ENCODE peak calls at places on chromosomes 2 and 18, in six cellular contexts. One of them, this sample, is unnamed.

GRCh38 chr18:70426818-70427217 is 138.0 kb downstream of the SOCS6 start:
- DNase-seq in substantia nigra: no peak
- DNase-seq in right lobe of liver: no peak
- DNase-seq in left lung: no peak
- DNase-seq in Panc1: no peak
- DNase-seq in hepatocyte: no peak
- DNase-seq in this sample: no peak

GRCh38 chr2:23042176-23042909 is 342.6 kb upstream of the KLHL29 start:
- DNase-seq in hepatocyte: no peak
- DNase-seq in left lung: no peak
- DNase-seq in substantia nigra: no peak
- DNase-seq in Panc1: no peak
- DNase-seq in right lobe of liver: no peak
- DNase-seq in this sample: no peak

GRCh38 chr2:231016576-231017249 is 20.6 kb upstream of the C2orf72 start:
- DNase-seq in hepatocyte: peak; percentile 59
- DNase-seq in left lung: no peak
- DNase-seq in right lobe of liver: no peak
- DNase-seq in substantia nigra: no peak
- DNase-seq in Panc1: no peak
- DNase-seq in this sample: no peak

GRCh38 chr2:228644199-228644598 is 462.7 kb upstream of the SPHKAP start:
- DNase-seq in left lung: no peak
- DNase-seq in Panc1: no peak
- DNase-seq in hepatocyte: no peak
- DNase-seq in right lobe of liver: no peak
- DNase-seq in substantia nigra: no peak
- DNase-seq in this sample: no peak

GRCh38 chr2:60945341-60945740 is 64.0 kb downstream of the REL start:
- DNase-seq in Panc1: no peak
- DNase-seq in right lobe of liver: no peak
- DNase-seq in substantia nigra: no peak
- DNase-seq in left lung: no peak
- DNase-seq in hepatocyte: no peak
- DNase-seq in this sample: no peak

GRCh38 chr2:173590278-173590811 is 235.7 kb downstream of the CDCA7 start:
- DNase-seq in Panc1: peak; percentile 88
- DNase-seq in hepatocyte: peak; percentile 37
- DNase-seq in right lobe of liver: no peak
- DNase-seq in left lung: no peak
- DNase-seq in substantia nigra: no peak
- DNase-seq in this sample: peak; percentile 69

GRCh38 chr2:2557448-2557847 is 226.4 kb upstream of the MYT1L start:
- DNase-seq in Panc1: no peak
- DNase-seq in right lobe of liver: no peak
- DNase-seq in left lung: no peak
- DNase-seq in hepatocyte: no peak
- DNase-seq in substantia nigra: no peak
- DNase-seq in this sample: no peak

GRCh38 chr2:14427982-14428567 is 204.4 kb upstream of the LRATD1 start:
- DNase-seq in substantia nigra: no peak
- DNase-seq in right lobe of liver: no peak
- DNase-seq in Panc1: no peak
- DNase-seq in hepatocyte: no peak
- DNase-seq in left lung: no peak
- DNase-seq in this sample: no peak

GRCh38 chr2:17543848-17544645 is 3.6 kb downstream of the VSNL1 start:
- DNase-seq in left lung: no peak
- DNase-seq in Panc1: no peak
- DNase-seq in hepatocyte: no peak
- DNase-seq in substantia nigra: no peak
- DNase-seq in right lobe of liver: no peak
- DNase-seq in this sample: no peak

GRCh38 chr2:200174433-200175216 is 131.9 kb upstream of the SPATS2L start:
- DNase-seq in left lung: peak; percentile 60
- DNase-seq in Panc1: no peak
- DNase-seq in hepatocyte: no peak
- DNase-seq in substantia nigra: no peak
- DNase-seq in right lobe of liver: no peak
- DNase-seq in this sample: peak; percentile 67

GRCh38 chr2:212330263-212330662 is 208.3 kb downstream of the ERBB4 start:
- DNase-seq in substantia nigra: peak; percentile 13
- DNase-seq in hepatocyte: no peak
- DNase-seq in left lung: peak; percentile 9
- DNase-seq in right lobe of liver: no peak
- DNase-seq in Panc1: no peak
- DNase-seq in this sample: peak; percentile 26

GRCh38 chr2:190819835-190820234 is 60.8 kb upstream of the GLS start:
- DNase-seq in hepatocyte: peak; percentile 44
- DNase-seq in substantia nigra: no peak
- DNase-seq in Panc1: no peak
- DNase-seq in right lobe of liver: no peak
- DNase-seq in left lung: no peak
- DNase-seq in this sample: no peak

GRCh38 chr18:45590546-45590945 is 24.7 kb upstream of the SLC14A2 start:
- DNase-seq in hepatocyte: no peak
- DNase-seq in right lobe of liver: no peak
- DNase-seq in Panc1: no peak
- DNase-seq in left lung: no peak
- DNase-seq in substantia nigra: no peak
- DNase-seq in this sample: no peak

GRCh38 chr2:85371045-85371444 is 16.5 kb downstream of the ELMOD3 start:
- DNase-seq in Panc1: no peak
- DNase-seq in right lobe of liver: no peak
- DNase-seq in hepatocyte: no peak
- DNase-seq in left lung: no peak
- DNase-seq in substantia nigra: no peak
- DNase-seq in this sample: no peak

GRCh38 chr2:206113148-206113547 is 27.2 kb upstream of the INO80D start:
- DNase-seq in left lung: no peak
- DNase-seq in hepatocyte: no peak
- DNase-seq in substantia nigra: no peak
- DNase-seq in right lobe of liver: no peak
- DNase-seq in Panc1: no peak
- DNase-seq in this sample: no peak

GRCh38 chr2:8821276-8822217 is 15.9 kb downstream of the KIDINS220 start:
- DNase-seq in Panc1: no peak
- DNase-seq in right lobe of liver: peak; percentile 86
- DNase-seq in hepatocyte: peak; percentile 54
- DNase-seq in left lung: no peak
- DNase-seq in substantia nigra: peak; percentile 12
- DNase-seq in this sample: no peak

GRCh38 chr18:10482985-10483949 is 28.8 kb downstream of the APCDD1 start:
- DNase-seq in Panc1: no peak
- DNase-seq in left lung: no peak
- DNase-seq in hepatocyte: no peak
- DNase-seq in right lobe of liver: no peak
- DNase-seq in substantia nigra: no peak
- DNase-seq in this sample: no peak

GRCh38 chr2:109545828-109546713 is 67.7 kb downstream of the SEPTIN10 start:
- DNase-seq in left lung: no peak
- DNase-seq in hepatocyte: peak; percentile 78
- DNase-seq in Panc1: no peak
- DNase-seq in substantia nigra: peak; percentile 34
- DNase-seq in right lobe of liver: peak; percentile 67
- DNase-seq in this sample: no peak

GRCh38 chr2:224369028-224369632 is 32.8 kb downstream of the FAM124B start:
- DNase-seq in hepatocyte: peak; percentile 71
- DNase-seq in Panc1: no peak
- DNase-seq in substantia nigra: no peak
- DNase-seq in left lung: no peak
- DNase-seq in right lobe of liver: no peak
- DNase-seq in this sample: no peak

GRCh38 chr2:234212534-234212933 is 162.0 kb downstream of the SPP2 start:
- DNase-seq in substantia nigra: no peak
- DNase-seq in left lung: no peak
- DNase-seq in right lobe of liver: no peak
- DNase-seq in Panc1: no peak
- DNase-seq in hepatocyte: no peak
- DNase-seq in this sample: peak; percentile 75

GRCh38 chr2:234218261-234219180 is 168.0 kb downstream of the SPP2 start:
- DNase-seq in left lung: no peak
- DNase-seq in Panc1: no peak
- DNase-seq in substantia nigra: no peak
- DNase-seq in right lobe of liver: no peak
- DNase-seq in hepatocyte: peak; percentile 45
- DNase-seq in this sample: no peak
- H3K27ac ChIP-seq in left lung: no peak overlapping the region
- H3K27ac ChIP-seq in Panc1: peak overlapping the region; percentile 62
- H3K27ac ChIP-seq in substantia nigra: no peak overlapping the region
- H3K27ac ChIP-seq in right lobe of liver: no peak overlapping the region
- H3K27ac ChIP-seq in hepatocyte: peak overlapping the region; percentile 5
- H3K27ac ChIP-seq in this sample: no peak overlapping the region

GRCh38 chr2:67626656-67627055 is 229.5 kb downstream of the ETAA1 start:
- DNase-seq in hepatocyte: no peak
- DNase-seq in right lobe of liver: no peak
- DNase-seq in Panc1: no peak
- DNase-seq in left lung: no peak
- DNase-seq in substantia nigra: no peak
- DNase-seq in this sample: no peak
- H3K27ac ChIP-seq in hepatocyte: no peak overlapping the region
- H3K27ac ChIP-seq in right lobe of liver: no peak overlapping the region
- H3K27ac ChIP-seq in Panc1: no peak overlapping the region
- H3K27ac ChIP-seq in left lung: no peak overlapping the region
- H3K27ac ChIP-seq in substantia nigra: no peak overlapping the region
- H3K27ac ChIP-seq in this sample: no peak overlapping the region

GRCh38 chr2:40371525-40372277 is 80.2 kb downstream of the SLC8A1 start:
- DNase-seq in substantia nigra: no peak
- DNase-seq in Panc1: no peak
- DNase-seq in left lung: no peak
- DNase-seq in hepatocyte: peak; percentile 41
- DNase-seq in right lobe of liver: no peak
- DNase-seq in this sample: no peak

GRCh38 chr2:40373093-40373492 is 78.8 kb downstream of the SLC8A1 start:
- DNase-seq in hepatocyte: no peak
- DNase-seq in Panc1: no peak
- DNase-seq in left lung: no peak
- DNase-seq in substantia nigra: no peak
- DNase-seq in right lobe of liver: no peak
- DNase-seq in this sample: no peak

GRCh38 chr2:40369619-40370397 is 82.1 kb downstream of the SLC8A1 start:
- DNase-seq in left lung: no peak
- DNase-seq in hepatocyte: no peak
- DNase-seq in right lobe of liver: no peak
- DNase-seq in Panc1: no peak
- DNase-seq in substantia nigra: no peak
- DNase-seq in this sample: no peak

GRCh38 chr2:40372586-40372985 is 79.3 kb downstream of the SLC8A1 start:
- DNase-seq in substantia nigra: no peak
- DNase-seq in Panc1: no peak
- DNase-seq in left lung: no peak
- DNase-seq in right lobe of liver: no peak
- DNase-seq in hepatocyte: no peak
- DNase-seq in this sample: no peak

DNA sequence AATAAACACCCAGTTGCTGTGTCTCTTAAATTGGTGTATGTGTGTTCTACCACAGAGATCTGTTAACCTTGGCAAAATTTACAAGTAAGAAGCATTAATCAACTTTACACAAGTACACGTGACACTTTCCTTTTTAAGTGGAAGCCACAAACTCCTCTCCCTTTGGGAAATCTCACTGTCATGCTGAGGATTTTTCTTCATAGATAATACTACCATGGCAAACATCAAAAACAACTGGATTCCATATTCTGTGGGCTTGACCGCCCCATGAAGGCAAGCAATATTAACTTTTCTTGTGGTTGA is 79.7 kb downstream of the SLC8A1 start:
- DNase-seq in right lobe of liver: no peak
- DNase-seq in substantia nigra: no peak
- DNase-seq in left lung: no peak
- DNase-seq in hepatocyte: no peak
- DNase-seq in Panc1: no peak
- DNase-seq in this sample: no peak
- H3K27ac ChIP-seq in right lobe of liver: no peak overlapping the region
- H3K27ac ChIP-seq in substantia nigra: no peak overlapping the region
- H3K27ac ChIP-seq in left lung: peak overlapping the region; percentile 13
- H3K27ac ChIP-seq in hepatocyte: peak overlapping the region; percentile 45
- H3K27ac ChIP-seq in Panc1: no peak overlapping the region
- H3K27ac ChIP-seq in this sample: peak overlapping the region; percentile 48

GRCh38 chr2:238247841-238248440 is 8.1 kb upstream of the HES6 start:
- DNase-seq in right lobe of liver: no peak
- DNase-seq in substantia nigra: no peak
- DNase-seq in Panc1: no peak
- DNase-seq in hepatocyte: no peak
- DNase-seq in left lung: peak; percentile 38
- DNase-seq in this sample: peak; percentile 57
- H3K27ac ChIP-seq in right lobe of liver: no peak overlapping the region
- H3K27ac ChIP-seq in substantia nigra: no peak overlapping the region
- H3K27ac ChIP-seq in Panc1: no peak overlapping the region
- H3K27ac ChIP-seq in hepatocyte: no peak overlapping the region
- H3K27ac ChIP-seq in left lung: no peak overlapping the region
- H3K27ac ChIP-seq in this sample: no peak overlapping the region

GRCh38 chr2:219462349-219462748 is 27.7 kb downstream of the SPEG start:
- DNase-seq in Panc1: no peak
- DNase-seq in hepatocyte: no peak
- DNase-seq in right lobe of liver: no peak
- DNase-seq in left lung: peak; percentile 43
- DNase-seq in substantia nigra: no peak
- DNase-seq in this sample: no peak

GRCh38 chr2:219460424-219460926 is 25.8 kb downstream of the SPEG start:
- DNase-seq in Panc1: no peak
- DNase-seq in hepatocyte: peak; percentile 87
- DNase-seq in substantia nigra: peak; percentile 13
- DNase-seq in right lobe of liver: no peak
- DNase-seq in left lung: peak; percentile 72
- DNase-seq in this sample: peak; percentile 75

GRCh38 chr2:219459460-219460311 is 25.0 kb downstream of the SPEG start:
- DNase-seq in right lobe of liver: peak; percentile 63
- DNase-seq in substantia nigra: no peak
- DNase-seq in left lung: peak; percentile 79
- DNase-seq in Panc1: peak; percentile 59
- DNase-seq in hepatocyte: peak; percentile 75
- DNase-seq in this sample: peak; percentile 77

GRCh38 chr2:219461061-219461514 is 26.4 kb downstream of the SPEG start:
- DNase-seq in right lobe of liver: no peak
- DNase-seq in left lung: peak; percentile 38
- DNase-seq in substantia nigra: no peak
- DNase-seq in hepatocyte: peak; percentile 40
- DNase-seq in Panc1: no peak
- DNase-seq in this sample: no peak

DNA sequence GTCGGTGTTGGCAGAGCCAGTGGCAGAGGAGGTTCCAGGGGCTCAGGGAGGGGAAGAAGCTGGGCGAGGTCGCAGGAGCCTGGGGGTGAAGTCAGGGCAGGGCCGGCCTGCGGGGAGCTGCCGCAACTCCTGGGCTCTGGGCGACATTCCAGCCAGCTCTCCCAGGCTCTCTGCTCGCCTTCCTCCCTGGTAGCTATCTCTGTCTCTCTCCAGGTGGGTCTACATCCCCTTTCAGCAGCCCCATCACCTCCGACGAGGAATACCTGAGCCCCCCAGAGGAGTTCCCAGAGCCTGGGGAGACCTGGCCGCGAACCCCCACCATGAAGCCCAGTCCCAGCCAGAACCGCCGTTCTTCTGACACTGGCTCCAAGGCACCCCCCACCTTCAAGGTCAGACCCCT is 27.0 kb downstream of the SPEG start:
- DNase-seq in hepatocyte: no peak
- DNase-seq in substantia nigra: no peak
- DNase-seq in left lung: peak; percentile 54
- DNase-seq in Panc1: no peak
- DNase-seq in right lobe of liver: no peak
- DNase-seq in this sample: peak; percentile 62
- H3K27ac ChIP-seq in hepatocyte: no peak overlapping the region
- H3K27ac ChIP-seq in substantia nigra: no peak overlapping the region
- H3K27ac ChIP-seq in left lung: no peak overlapping the region
- H3K27ac ChIP-seq in Panc1: no peak overlapping the region
- H3K27ac ChIP-seq in right lobe of liver: no peak overlapping the region
- H3K27ac ChIP-seq in this sample: no peak overlapping the region